ENCODE peak calls at places on chromosomes 1 and 21, in five cellular contexts. One of them, this sample, is unnamed. For H3K4me1, the result is how much of the 10 kb centered on the place peaks cover.

GRCh38 chr1:116256875-116257823 is 115.9 kb upstream of the ATP1A1 start:
- DNase-seq in neural progenitor cell: no peak
- DNase-seq in psoas muscle: no peak
- DNase-seq in OCI-LY7: peak
- DNase-seq in CD8-positive, alpha-beta T cell: no peak
- DNase-seq in this sample: no peak

GRCh38 chr21:37244506-37245083 is 22.5 kb downstream of the VPS26C start:
- DNase-seq in neural progenitor cell: no peak
- DNase-seq in OCI-LY7: no peak
- DNase-seq in psoas muscle: no peak
- DNase-seq in CD8-positive, alpha-beta T cell: no peak
- DNase-seq in this sample: no peak

GRCh38 chr1:184088037-184088436 is 36.5 kb downstream of the TSEN15 start:
- DNase-seq in CD8-positive, alpha-beta T cell: no peak
- DNase-seq in psoas muscle: no peak
- DNase-seq in neural progenitor cell: no peak
- DNase-seq in OCI-LY7: no peak
- DNase-seq in this sample: no peak

GRCh38 chr1:235239821-235240220 is 78.8 kb upstream of the RBM34 start:
- DNase-seq in OCI-LY7: no peak
- DNase-seq in CD8-positive, alpha-beta T cell: no peak
- DNase-seq in psoas muscle: no peak
- DNase-seq in neural progenitor cell: no peak
- DNase-seq in this sample: no peak

GRCh38 chr1:218874313-218874712 is 299.4 kb upstream of the LYPLAL1 start:
- DNase-seq in CD8-positive, alpha-beta T cell: no peak
- DNase-seq in neural progenitor cell: no peak
- DNase-seq in psoas muscle: no peak
- DNase-seq in OCI-LY7: no peak
- DNase-seq in this sample: no peak

GRCh38 chr1:78038071-78038470 is 7.7 kb upstream of the GIPC2 start:
- DNase-seq in neural progenitor cell: no peak
- DNase-seq in OCI-LY7: no peak
- DNase-seq in psoas muscle: no peak
- DNase-seq in CD8-positive, alpha-beta T cell: no peak
- DNase-seq in this sample: no peak

GRCh38 chr1:204260601-204261197 is 46.9 kb upstream of the GOLT1A start:
- DNase-seq in CD8-positive, alpha-beta T cell: no peak
- DNase-seq in psoas muscle: no peak
- DNase-seq in OCI-LY7: no peak
- DNase-seq in neural progenitor cell: no peak
- DNase-seq in this sample: no peak

GRCh38 chr1:45490121-45490622 is 791 bp downstream of the TESK2 start:
- DNase-seq in neural progenitor cell: no peak
- DNase-seq in OCI-LY7: no peak
- DNase-seq in psoas muscle: no peak
- DNase-seq in CD8-positive, alpha-beta T cell: no peak
- DNase-seq in this sample: no peak

GRCh38 chr1:224894915-224895314 is 34.6 kb upstream of the DNAH14 start:
- DNase-seq in CD8-positive, alpha-beta T cell: no peak
- DNase-seq in neural progenitor cell: peak
- DNase-seq in psoas muscle: no peak
- DNase-seq in OCI-LY7: peak
- DNase-seq in this sample: no peak

GRCh38 chr1:27602510-27603319 is 1.2 kb downstream of the AHDC1 start:
- DNase-seq in CD8-positive, alpha-beta T cell: peak
- DNase-seq in psoas muscle: peak
- DNase-seq in OCI-LY7: peak
- DNase-seq in neural progenitor cell: peak
- DNase-seq in this sample: no peak

GRCh38 chr1:118339431-118340146 is 154.6 kb upstream of the SPAG17 start:
- DNase-seq in OCI-LY7: no peak
- DNase-seq in CD8-positive, alpha-beta T cell: no peak
- DNase-seq in neural progenitor cell: no peak
- DNase-seq in psoas muscle: no peak
- DNase-seq in this sample: no peak

GRCh38 chr1:151326619-151327222 is 495 bp downstream of the PI4KB start:
- DNase-seq in CD8-positive, alpha-beta T cell: peak
- DNase-seq in OCI-LY7: peak
- DNase-seq in neural progenitor cell: no peak
- DNase-seq in psoas muscle: peak
- DNase-seq in this sample: peak

GRCh38 chr1:150809651-150810050 is 1.6 kb upstream of the CTSK start:
- DNase-seq in psoas muscle: no peak
- DNase-seq in OCI-LY7: no peak
- DNase-seq in CD8-positive, alpha-beta T cell: no peak
- DNase-seq in neural progenitor cell: no peak
- DNase-seq in this sample: no peak

GRCh38 chr1:198560093-198560638 is 19.7 kb upstream of the ATP6V1G3 start:
- DNase-seq in OCI-LY7: no peak
- DNase-seq in neural progenitor cell: no peak
- DNase-seq in psoas muscle: no peak
- DNase-seq in CD8-positive, alpha-beta T cell: no peak
- DNase-seq in this sample: peak

GRCh38 chr1:226097866-226098625 is 35.5 kb downstream of the H3-3A start:
- DNase-seq in OCI-LY7: no peak
- DNase-seq in neural progenitor cell: no peak
- DNase-seq in psoas muscle: no peak
- DNase-seq in CD8-positive, alpha-beta T cell: no peak
- DNase-seq in this sample: no peak

GRCh38 chr1:152941037-152941700 is 5.8 kb upstream of the SPRR5 start:
- DNase-seq in psoas muscle: no peak
- DNase-seq in neural progenitor cell: no peak
- DNase-seq in CD8-positive, alpha-beta T cell: no peak
- DNase-seq in OCI-LY7: no peak
- DNase-seq in this sample: no peak

DNA sequence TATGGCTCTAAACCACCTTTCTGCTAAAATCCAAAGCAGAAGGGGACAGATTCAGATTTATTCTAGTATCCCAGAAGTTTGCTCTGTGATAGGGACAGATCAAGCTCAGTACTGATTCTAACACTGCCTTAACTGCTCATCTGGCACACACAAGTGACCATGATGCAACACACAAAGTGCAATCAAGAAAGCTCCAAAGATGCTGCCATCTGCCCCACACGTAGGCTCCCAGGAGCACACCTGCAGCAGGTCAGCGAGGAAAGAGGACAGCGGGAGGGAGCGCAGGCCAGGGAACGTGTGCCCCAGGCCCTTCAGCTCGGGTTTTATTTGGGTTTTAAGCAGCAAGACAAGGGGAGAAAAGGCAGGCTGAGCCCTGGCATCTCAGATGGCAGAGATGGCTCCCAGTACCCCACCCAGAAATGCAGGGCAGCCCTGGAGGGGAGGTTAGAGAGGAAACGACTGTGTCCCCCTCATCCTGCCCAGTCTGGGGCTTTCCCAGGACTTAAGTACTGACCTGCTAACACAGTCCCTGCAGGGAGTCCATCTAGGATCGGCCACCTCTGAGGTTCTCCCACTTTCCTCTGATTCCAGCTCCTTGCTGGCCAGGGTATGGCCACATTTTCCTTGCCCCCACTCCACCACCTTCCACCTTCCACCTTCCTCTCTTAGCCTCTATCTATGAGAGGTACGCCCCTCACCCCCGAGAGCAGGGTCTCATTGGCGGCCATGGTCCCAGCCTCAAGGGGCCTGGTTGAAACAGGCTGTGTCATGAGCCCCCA is 1.2 kb downstream of the TRIM11 start:
- DNase-seq in CD8-positive, alpha-beta T cell: no peak
- DNase-seq in neural progenitor cell: peak
- DNase-seq in psoas muscle: no peak
- DNase-seq in OCI-LY7: peak
- DNase-seq in this sample: no peak
- H3K4me1 ChIP-seq in CD8-positive, alpha-beta T cell: under half
- H3K4me1 ChIP-seq in neural progenitor cell: under half
- H3K4me1 ChIP-seq in psoas muscle: under half
- H3K4me1 ChIP-seq in OCI-LY7: under half
- H3K4me1 ChIP-seq in this sample: under half

GRCh38 chr1:111559736-111560279 is 56.4 kb upstream of the ADORA3 start:
- DNase-seq in neural progenitor cell: no peak
- DNase-seq in OCI-LY7: no peak
- DNase-seq in psoas muscle: no peak
- DNase-seq in CD8-positive, alpha-beta T cell: no peak
- DNase-seq in this sample: no peak

GRCh38 chr1:111553199-111553598 is 49.8 kb upstream of the ADORA3 start:
- DNase-seq in OCI-LY7: no peak
- DNase-seq in neural progenitor cell: no peak
- DNase-seq in CD8-positive, alpha-beta T cell: no peak
- DNase-seq in psoas muscle: no peak
- DNase-seq in this sample: no peak

GRCh38 chr1:111551623-111552470 is 48.4 kb upstream of the ADORA3 start:
- DNase-seq in OCI-LY7: no peak
- DNase-seq in psoas muscle: no peak
- DNase-seq in CD8-positive, alpha-beta T cell: no peak
- DNase-seq in neural progenitor cell: no peak
- DNase-seq in this sample: no peak

GRCh38 chr1:111552587-111552986 is 49.2 kb upstream of the ADORA3 start:
- DNase-seq in CD8-positive, alpha-beta T cell: no peak
- DNase-seq in OCI-LY7: no peak
- DNase-seq in psoas muscle: no peak
- DNase-seq in neural progenitor cell: no peak
- DNase-seq in this sample: no peak

DNA sequence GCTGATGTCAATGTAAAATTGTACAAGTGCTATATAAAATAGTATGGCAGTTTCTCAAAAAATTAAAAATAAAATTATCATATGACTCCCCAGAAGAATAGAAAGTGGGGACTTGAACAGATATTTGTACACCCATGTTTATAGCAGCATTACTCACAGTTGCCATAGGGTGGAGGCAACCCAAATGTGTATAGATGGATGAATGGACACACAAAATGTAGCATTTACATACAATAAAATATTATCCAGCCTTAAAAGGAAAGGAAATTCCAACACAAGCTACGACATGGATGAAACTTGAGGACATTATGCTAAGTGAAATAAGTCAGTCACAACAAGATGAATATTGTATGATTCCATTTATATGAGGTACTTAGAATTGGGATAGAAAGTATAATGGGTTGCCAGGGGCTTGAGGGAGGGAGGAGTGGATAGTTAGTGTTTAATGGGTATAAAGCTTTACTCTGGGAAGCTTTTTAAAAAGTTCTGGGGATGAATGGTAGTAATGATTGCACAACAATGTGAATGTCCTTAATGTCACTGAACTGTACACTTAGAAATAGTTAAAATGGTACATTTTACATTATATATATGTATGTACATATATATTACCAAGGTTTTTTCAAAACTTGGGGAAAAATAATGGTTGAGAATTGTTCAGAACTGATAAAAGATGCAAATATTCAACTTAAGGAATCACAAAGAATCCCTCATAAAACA is 53.0 kb upstream of the ADORA3 start:
- DNase-seq in neural progenitor cell: no peak
- DNase-seq in CD8-positive, alpha-beta T cell: no peak
- DNase-seq in psoas muscle: no peak
- DNase-seq in OCI-LY7: peak
- DNase-seq in this sample: no peak
- TF ChIP-seq CTCF in neural progenitor cell: no peak
- TF ChIP-seq CTCF in CD8-positive, alpha-beta T cell: no peak
- TF ChIP-seq CTCF in psoas muscle: no peak
- TF ChIP-seq CTCF in OCI-LY7: peak
- TF ChIP-seq CTCF in this sample: no peak

GRCh38 chr1:228794810-228795209 is 59.5 kb downstream of the RHOU start:
- DNase-seq in neural progenitor cell: no peak
- DNase-seq in OCI-LY7: no peak
- DNase-seq in CD8-positive, alpha-beta T cell: no peak
- DNase-seq in psoas muscle: no peak
- DNase-seq in this sample: no peak

GRCh38 chr1:228793032-228793431 is 57.8 kb downstream of the RHOU start:
- DNase-seq in psoas muscle: no peak
- DNase-seq in OCI-LY7: no peak
- DNase-seq in CD8-positive, alpha-beta T cell: peak
- DNase-seq in neural progenitor cell: no peak
- DNase-seq in this sample: no peak

GRCh38 chr1:228792601-228793000 is 57.3 kb downstream of the RHOU start:
- DNase-seq in psoas muscle: no peak
- DNase-seq in neural progenitor cell: no peak
- DNase-seq in OCI-LY7: no peak
- DNase-seq in CD8-positive, alpha-beta T cell: no peak
- DNase-seq in this sample: no peak

GRCh38 chr1:228794173-228794572 is 58.9 kb downstream of the RHOU start:
- DNase-seq in neural progenitor cell: no peak
- DNase-seq in psoas muscle: no peak
- DNase-seq in OCI-LY7: no peak
- DNase-seq in CD8-positive, alpha-beta T cell: no peak
- DNase-seq in this sample: no peak

GRCh38 chr1:228791782-228792181 is 56.5 kb downstream of the RHOU start:
- DNase-seq in psoas muscle: no peak
- DNase-seq in OCI-LY7: no peak
- DNase-seq in neural progenitor cell: no peak
- DNase-seq in CD8-positive, alpha-beta T cell: no peak
- DNase-seq in this sample: no peak
- H3K4me1 ChIP-seq in psoas muscle: under half
- H3K4me1 ChIP-seq in OCI-LY7: under half
- H3K4me1 ChIP-seq in neural progenitor cell: under half
- H3K4me1 ChIP-seq in CD8-positive, alpha-beta T cell: half or more
- H3K4me1 ChIP-seq in this sample: under half

DNA sequence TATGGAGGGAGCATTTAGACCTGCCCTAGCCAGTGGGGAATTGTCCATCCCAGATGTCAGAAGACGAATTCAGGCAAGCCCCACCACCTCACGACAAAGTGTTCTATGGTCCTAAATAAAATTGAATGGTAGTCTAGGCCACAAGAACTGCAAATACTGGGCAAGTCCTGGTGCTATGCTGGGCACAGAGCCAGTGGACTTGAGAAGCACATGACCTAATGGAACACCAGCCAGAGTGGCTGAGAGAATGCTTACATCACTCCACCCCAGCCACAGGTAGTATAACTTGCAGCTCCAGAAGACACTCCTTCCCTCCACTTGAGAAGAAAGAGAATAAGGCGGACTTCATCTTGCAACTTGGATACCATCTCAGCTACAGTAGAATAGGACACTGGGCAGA is 567.3 kb upstream of the CXADR start:
- DNase-seq in neural progenitor cell: no peak
- DNase-seq in psoas muscle: no peak
- DNase-seq in OCI-LY7: no peak
- DNase-seq in CD8-positive, alpha-beta T cell: no peak
- DNase-seq in this sample: no peak
- TF ChIP-seq CTCF in neural progenitor cell: no peak
- TF ChIP-seq CTCF in psoas muscle: no peak
- TF ChIP-seq CTCF in OCI-LY7: no peak
- TF ChIP-seq CTCF in CD8-positive, alpha-beta T cell: no peak
- TF ChIP-seq CTCF in this sample: no peak

DNA sequence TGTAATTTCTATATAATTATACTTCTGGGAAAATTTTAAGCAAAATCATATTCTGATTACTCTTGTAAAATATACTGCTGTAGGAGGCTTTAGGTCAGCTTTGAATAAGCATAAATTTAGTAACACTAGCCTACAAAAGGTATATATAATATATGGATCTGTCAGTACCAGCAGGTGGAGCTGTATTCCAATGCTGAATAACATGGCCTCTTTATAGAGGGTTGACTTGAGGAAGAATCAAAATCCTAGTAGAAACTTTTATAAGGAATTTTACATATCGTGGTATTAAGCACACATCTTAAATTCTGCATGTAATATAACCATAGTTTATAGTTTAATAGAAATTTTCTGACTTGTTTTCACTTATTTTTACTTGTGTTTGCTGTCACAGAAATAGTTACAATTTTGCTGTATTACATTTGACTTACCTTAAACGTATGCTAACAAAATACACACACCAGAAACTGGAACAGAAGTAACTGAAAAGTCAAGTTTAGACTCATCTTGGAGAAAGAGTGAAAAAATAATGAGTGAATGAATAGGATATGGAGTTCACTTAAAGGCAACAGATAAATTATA is 79.3 kb downstream of the HMCN1 start:
- DNase-seq in psoas muscle: no peak
- DNase-seq in OCI-LY7: peak
- DNase-seq in CD8-positive, alpha-beta T cell: no peak
- DNase-seq in neural progenitor cell: peak
- DNase-seq in this sample: peak
- H3K4me1 ChIP-seq in psoas muscle: under half
- H3K4me1 ChIP-seq in OCI-LY7: under half
- H3K4me1 ChIP-seq in CD8-positive, alpha-beta T cell: under half
- H3K4me1 ChIP-seq in neural progenitor cell: under half
- H3K4me1 ChIP-seq in this sample: under half

This sample was measured in BE2C.